ENCODE peak calls at places on chromosomes 4 and X, in seven cellular contexts. A is NCI-H1092; N is activated effector memory CD4-positive, alpha-beta T cell treated with anti-CD3 and anti-CD28 coated beads, Interleukin-2, amount 50 U/mL, for 16 hours; M is activated CD4-positive, CD25-positive, alpha-beta regulatory T cell treated with anti-CD3 and anti-CD28 coated beads, Interleukin-2, amount 50 U/mL, for 72 hours; R is activated CD8-positive, alpha-beta memory T cell treated with anti-CD3 and anti-CD28 coated beads for 1 hour; F is AG08396; Z is iris pigment epithelial cell. P is an unnamed sample.

GRCh38 chr4:79638735-79639134 is 230.7 kb upstream of the GK2 start:
- DNase-seq in A (no peak), N (no peak), M (no peak), R (no peak), F (no peak), Z (no peak), P (no peak)

GRCh38 chr4:87465739-87466366 is 43.5 kb downstream of the NUDT9 start:
- DNase-seq in A (no peak), N (no peak), M (no peak), R (no peak), F (peak), Z (peak), P (peak)

GRCh38 chrX:72105436-72105835 is 26.3 kb downstream of the RTL5 start:
- DNase-seq in A (no peak), N (peak), M (no peak), R (peak), F (no peak), Z (no peak), P (no peak)

GRCh38 chrX:1852082-1852481 is 237.2 kb downstream of the ASMT start:
- DNase-seq in A (no peak), N (no peak), M (no peak), R (no peak), F (no peak), Z (no peak), P (no peak)

GRCh38 chr4:83118869-83119268 is 4.3 kb upstream of the PLAC8 start:
- DNase-seq in A (no peak), N (no peak), M (no peak), R (no peak), F (no peak), Z (peak), P (no peak)

GRCh38 chrX:48613502-48614160 is 16.3 kb downstream of the WDR13 start:
- DNase-seq in A (no peak), N (no peak), M (no peak), R (no peak), F (peak), Z (peak), P (no peak)

GRCh38 chrX:19514791-19515614 is at the start of gene MAP3K15:
- DNase-seq in A (no peak), N (peak), M (peak), R (no peak), F (peak), Z (peak), P (peak)

GRCh38 chrX:11296051-11296450 is 2.8 kb downstream of the AMELX start:
- DNase-seq in A (no peak), N (no peak), M (no peak), R (no peak), F (no peak), Z (no peak), P (no peak)

GRCh38 chr4:174522183-174523002 is at the start of gene HPGD:
- DNase-seq in A (no peak), N (peak), M (peak), R (peak), F (peak), Z (peak), P (peak)

GRCh38 chrX:80799616-80800015 is 10.1 kb downstream of the BRWD3 start:
- DNase-seq in A (no peak), N (no peak), M (no peak), R (no peak), F (no peak), Z (no peak), P (no peak)

GRCh38 chrX:36957425-36958328 is 50.5 kb upstream of the FAM47C start:
- DNase-seq in A (no peak), N (no peak), M (no peak), R (no peak), F (no peak), Z (no peak), P (peak)

GRCh38 chr4:138348055-138348454 is 105.9 kb upstream of the SLC7A11 start:
- DNase-seq in A (no peak), N (no peak), M (no peak), R (no peak), F (no peak), Z (peak), P (peak)

GRCh38 chr4:78669453-78669852 is 106.7 kb upstream of the BMP2K start:
- DNase-seq in A (no peak), N (no peak), M (no peak), R (no peak), F (no peak), Z (no peak), P (no peak)

GRCh38 chr4:4866124-4866832 is 6.8 kb downstream of the MSX1 start:
- DNase-seq in A (no peak), N (no peak), M (no peak), R (no peak), F (peak), Z (no peak), P (no peak)

GRCh38 chr4:3276961-3277360 is 15.9 kb upstream of the RGS12 start:
- DNase-seq in A (no peak), N (peak), M (no peak), R (no peak), F (peak), Z (peak), P (no peak)

GRCh38 chr4:15003441-15003890 is 1.2 kb downstream of the CPEB2 start:
- DNase-seq in A (peak), N (peak), M (no peak), R (no peak), F (peak), Z (peak), P (peak)

GRCh38 chrX:1009771-1010170 is 202.7 kb downstream of the CRLF2 start:
- DNase-seq in A (no peak), N (no peak), M (no peak), R (no peak), F (no peak), Z (no peak), P (no peak)

GRCh38 chr4:83010111-83010521 is 507 bp downstream of the LIN54 start:
- DNase-seq in A (no peak), N (no peak), M (no peak), R (no peak), F (peak), Z (peak), P (no peak)

GRCh38 chr4:96786306-96786705 is 946.4 kb downstream of the PDHA2 start:
- DNase-seq in A (no peak), N (no peak), M (no peak), R (no peak), F (no peak), Z (no peak), P (no peak)

GRCh38 chr4:183349673-183350072 is 27.4 kb upstream of the CLDN24 start:
- DNase-seq in A (no peak), N (no peak), M (no peak), R (no peak), F (no peak), Z (peak), P (no peak)

GRCh38 chrX:18415386-18415785 is 10.0 kb upstream of the CDKL5 start:
- DNase-seq in A (no peak), N (no peak), M (no peak), R (no peak), F (no peak), Z (peak), P (no peak)

GRCh38 chr4:188023682-188024081 is 28.1 kb downstream of the ZFP42 start:
- DNase-seq in A (no peak), N (no peak), M (no peak), R (no peak), F (no peak), Z (no peak), P (no peak)

GRCh38 chr4:11439836-11440235 is 11.1 kb upstream of the HS3ST1 start:
- DNase-seq in A (no peak), N (no peak), M (no peak), R (no peak), F (no peak), Z (no peak), P (no peak)

GRCh38 chrX:132059973-132060540 is 37.0 kb downstream of the STK26 start:
- DNase-seq in A (no peak), N (no peak), M (no peak), R (no peak), F (no peak), Z (peak), P (no peak)

GRCh38 chr4:16205298-16206164 is 20.7 kb downstream of the TAPT1 start:
- DNase-seq in A (no peak), N (no peak), M (no peak), R (no peak), F (no peak), Z (peak), P (no peak)

GRCh38 chrX:13265549-13266132 is 54.2 kb downstream of the ATXN3L start:
- DNase-seq in A (no peak), N (no peak), M (no peak), R (no peak), F (no peak), Z (no peak), P (no peak)

GRCh38 chrX:16612257-16612987 is 37.5 kb upstream of the S100G start:
- DNase-seq in A (no peak), N (no peak), M (no peak), R (no peak), F (no peak), Z (no peak), P (no peak)

GRCh38 chr4:39713691-39714090 is 15.8 kb downstream of the UBE2K start:
- DNase-seq in A (no peak), N (no peak), M (no peak), R (no peak), F (no peak), Z (peak), P (no peak)

GRCh38 chr4:151484396-151485102 is 75.6 kb downstream of the FHIP1A start:
- DNase-seq in A (no peak), N (no peak), M (no peak), R (no peak), F (peak), Z (peak), P (peak)

P was measured in Calu3.